ENCODE peak calls at places on chromosomes 11 and 22, in nine cellular contexts. Q is activated naive CD4-positive, alpha-beta T cell treated with Interleukin-2 at 50 U/mL for 16 hours; T is DMS153; O is pons; C is activated T-cell treated with anti-CD3 and anti-CD28 coated beads for 4 hours; Y is OCI-M1; N is A172; Z is naive thymus-derived CD8-positive, alpha-beta T cell; D is NCI-H510A treated with DMSO at 0.1 percent for 48 hours. B is an unnamed sample.
A peak's percentile ranks its signal among the peaks of the same experiment; 100 is the strongest.

GRCh38 chr11:34840736-34841386 is 75.3 kb downstream of the APIP start:
- DNase-seq in Q (peak; percentile 4), T (no peak), O (no peak), C (no peak), Y (peak; percentile 77), N (peak; percentile 28), Z (no peak), D (no peak), B (peak; percentile 51)

GRCh38 chr11:19730373-19730772 is 17.7 kb downstream of the NAV2 start:
- DNase-seq in Q (no peak), T (no peak), O (peak; percentile 75), C (no peak), Y (no peak), N (no peak), Z (no peak), D (no peak), B (no peak)

GRCh38 chr22:43039800-43040199 is 24.9 kb upstream of the PACSIN2 start:
- DNase-seq in Q (no peak), T (no peak), O (no peak), C (no peak), Y (no peak), N (no peak), Z (no peak), D (peak; percentile 22), B (no peak)

GRCh38 chr11:113587318-113587739 is 112.1 kb upstream of the DRD2 start:
- DNase-seq in Q (no peak), T (no peak), O (no peak), C (no peak), Y (peak; percentile 50), N (peak; percentile 33), Z (no peak), D (no peak), B (no peak)

GRCh38 chr22:46457502-46458488 is 79.6 kb downstream of the CELSR1 start:
- DNase-seq in Q (no peak), T (no peak), O (no peak), C (no peak), Y (peak; percentile 12), N (peak; percentile 80), Z (no peak), D (no peak), B (no peak)

GRCh38 chr11:65532388-65533064 is 7.6 kb downstream of the SCYL1 start:
- DNase-seq in Q (no peak), T (no peak), O (no peak), C (no peak), Y (no peak), N (no peak), Z (no peak), D (no peak), B (no peak)

GRCh38 chr11:33682446-33682845 is 18.2 kb downstream of the C11orf91 start:
- DNase-seq in Q (no peak), T (peak; percentile 49), O (no peak), C (no peak), Y (no peak), N (peak; percentile 33), Z (no peak), D (no peak), B (no peak)

GRCh38 chr22:33357894-33358440 is 299.8 kb upstream of the SYN3 start:
- DNase-seq in Q (no peak), T (peak; percentile 81), O (no peak), C (no peak), Y (no peak), N (no peak), Z (no peak), D (no peak), B (no peak)

GRCh38 chr11:13291361-13291760 is 13.8 kb downstream of the BMAL1 start:
- DNase-seq in Q (no peak), T (no peak), O (no peak), C (no peak), Y (no peak), N (no peak), Z (no peak), D (no peak), B (no peak)

GRCh38 chr11:105144887-105145286 is 5.3 kb upstream of the CARD18 start:
- DNase-seq in Q (no peak), T (no peak), O (no peak), C (no peak), Y (no peak), N (peak; percentile 36), Z (no peak), D (no peak), B (no peak)

GRCh38 chr11:116500833-116501622 is 271.8 kb downstream of the BUD13 start:
- DNase-seq in Q (no peak), T (no peak), O (no peak), C (no peak), Y (no peak), N (no peak), Z (no peak), D (no peak), B (no peak)

GRCh38 chr11:36345084-36345511 is 49.0 kb downstream of the PRR5L start:
- DNase-seq in Q (no peak), T (no peak), O (no peak), C (no peak), Y (no peak), N (no peak), Z (no peak), D (no peak), B (no peak)

GRCh38 chr11:68961245-68961644 is 19.5 kb downstream of the MRGPRD start:
- DNase-seq in Q (no peak), T (no peak), O (no peak), C (no peak), Y (no peak), N (no peak), Z (no peak), D (no peak), B (no peak)